ENCODE peak calls at places on chromosomes 1 and 21, in four cellular contexts. R is IMR-90, F is H1, I is mesendoderm. G is an unnamed sample.

GRCh38 chr1:28449904-28450303 is 55.9 kb upstream of the RCC1 start:
- DNase-seq in R (no peak), F (no peak), I (no peak), G (no peak)

GRCh38 chr1:247453256-247453655 is 4.6 kb downstream of the OR2B11 start:
- DNase-seq in R (no peak), F (no peak), I (no peak), G (no peak)

GRCh38 chr1:167824163-167824794 is 89.7 kb downstream of the ADCY10 start:
- DNase-seq in R (no peak), F (no peak), I (no peak), G (no peak)

GRCh38 chr1:64539808-64540207 is 69.9 kb downstream of the CACHD1 start:
- DNase-seq in R (peak), F (no peak), I (no peak), G (no peak)

GRCh38 chr21:30463713-30464112 is 16.5 kb downstream of the KRTAP19-1 start:
- DNase-seq in R (no peak), F (no peak), I (peak), G (no peak)

GRCh38 chr1:39127513-39127912 is 77.0 kb upstream of the MACF1 start:
- DNase-seq in R (peak), F (no peak), I (no peak), G (no peak)

GRCh38 chr1:24639881-24640280 is 3.2 kb upstream of the SRRM1 start:
- DNase-seq in R (no peak), F (no peak), I (no peak), G (no peak)

GRCh38 chr1:205168291-205168690 is 43.2 kb downstream of the DSTYK start:
- DNase-seq in R (peak), F (no peak), I (no peak), G (no peak)

GRCh38 chr1:61056674-61057439 is 25.5 kb upstream of the NFIA start:
- DNase-seq in R (peak), F (no peak), I (peak), G (no peak)

GRCh38 chr21:18477059-18477458 is 73.5 kb upstream of the TMPRSS15 start:
- DNase-seq in R (no peak), F (no peak), I (no peak), G (no peak)

GRCh38 chr1:204971700-204972336 is 71.2 kb upstream of the CNTN2 start:
- DNase-seq in R (peak), F (no peak), I (peak), G (no peak)

DNA sequence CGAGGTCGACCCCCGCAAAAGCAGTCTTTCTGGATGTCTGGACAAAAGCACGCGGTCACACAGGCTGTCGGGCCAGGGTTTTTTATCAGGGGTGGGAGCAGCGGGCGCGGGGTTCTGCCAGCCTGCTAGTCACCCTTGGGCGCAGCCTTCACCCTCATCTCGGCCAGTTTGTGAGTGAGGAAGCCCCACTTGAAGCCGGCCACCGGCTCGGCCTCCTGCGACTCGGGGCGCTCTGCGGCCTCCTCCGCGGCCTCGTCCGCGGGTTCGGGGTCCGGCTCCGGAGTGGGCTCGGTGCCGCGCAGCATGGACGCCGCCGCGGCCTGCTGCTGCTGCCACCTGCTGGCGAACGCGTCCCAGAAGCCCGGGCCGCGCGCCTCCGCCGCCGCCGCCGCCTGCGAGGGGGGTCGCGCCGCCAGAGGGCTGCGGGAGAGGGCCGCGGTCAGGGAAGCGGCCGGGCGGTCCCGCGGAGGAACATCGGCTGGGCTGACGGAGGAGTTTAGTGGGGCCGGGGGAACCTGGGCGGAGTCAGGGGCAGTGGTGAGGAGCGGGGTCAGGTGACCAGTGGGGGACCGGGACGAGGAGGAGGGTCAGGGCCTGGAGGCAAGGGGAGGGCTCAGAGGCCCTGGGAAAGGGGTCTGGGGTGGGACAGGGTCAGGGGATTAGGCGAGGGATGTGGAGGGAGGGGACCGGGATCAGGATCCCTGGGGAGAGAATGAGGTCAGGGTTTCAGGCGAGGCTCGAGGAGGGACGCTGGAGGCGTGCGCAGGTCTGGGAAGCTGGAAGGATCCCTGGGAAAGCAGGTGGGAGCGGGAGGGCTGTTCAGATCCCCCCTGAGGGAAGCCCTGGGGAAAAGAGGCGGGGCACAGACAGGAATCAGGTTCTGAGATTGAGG is 4.5 kb downstream of the C1orf232 start:
- DNase-seq in R (no peak), F (peak), I (peak), G (peak)
- H3K18ac ChIP-seq in R (no peak), F (peak), I (peak), G (peak)

GRCh38 chr1:19448491-19449439 is 36.6 kb downstream of the CAPZB start:
- DNase-seq in R (peak), F (no peak), I (no peak), G (no peak)
- H3K9ac ChIP-seq in R (peak), F (no peak), I (no peak), G (no peak)

DNA sequence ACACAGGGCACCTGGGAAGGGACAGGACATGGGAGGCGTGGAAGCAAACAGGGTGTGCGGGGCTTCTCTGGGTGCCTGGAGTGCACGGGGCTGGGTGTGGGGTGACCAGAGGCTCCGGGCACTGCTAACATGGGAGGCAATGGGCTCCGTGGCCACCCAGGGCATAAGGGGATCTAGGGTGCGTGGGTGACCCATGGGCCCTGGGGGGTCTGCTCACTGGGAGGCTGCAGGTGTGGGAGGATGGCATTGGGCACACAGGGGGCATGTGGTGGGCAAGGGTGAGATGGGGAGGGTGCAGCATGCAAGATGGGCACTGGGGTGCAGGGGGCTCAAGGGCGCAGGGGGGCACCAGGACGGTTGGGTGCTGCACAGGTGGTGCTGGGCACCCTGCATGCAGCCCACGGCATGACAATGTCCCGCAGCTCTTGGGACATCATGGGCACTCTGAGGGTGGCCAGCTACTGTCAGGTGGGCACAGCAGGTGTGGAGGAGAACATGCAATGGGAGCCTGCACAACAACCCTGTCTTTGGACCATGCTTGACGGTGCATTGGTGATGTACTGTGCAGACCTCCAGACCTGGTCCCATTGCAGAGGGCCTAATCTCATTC is 15.1 kb downstream of the TRIM11 start:
- DNase-seq in R (no peak), F (no peak), I (no peak), G (no peak)
- H3K56ac ChIP-seq in R (no peak), F (no peak), I (no peak), G (no peak)

GRCh38 chr1:153728305-153729066 is 636 bp downstream of the INTS3 start:
- DNase-seq in R (peak), F (peak), I (peak), G (peak)

GRCh38 chr1:153730468-153730988 is 2.7 kb downstream of the INTS3 start:
- DNase-seq in R (no peak), F (no peak), I (no peak), G (no peak)

GRCh38 chr1:153723687-153724086 is 4.2 kb upstream of the INTS3 start:
- DNase-seq in R (no peak), F (no peak), I (no peak), G (no peak)

DNA sequence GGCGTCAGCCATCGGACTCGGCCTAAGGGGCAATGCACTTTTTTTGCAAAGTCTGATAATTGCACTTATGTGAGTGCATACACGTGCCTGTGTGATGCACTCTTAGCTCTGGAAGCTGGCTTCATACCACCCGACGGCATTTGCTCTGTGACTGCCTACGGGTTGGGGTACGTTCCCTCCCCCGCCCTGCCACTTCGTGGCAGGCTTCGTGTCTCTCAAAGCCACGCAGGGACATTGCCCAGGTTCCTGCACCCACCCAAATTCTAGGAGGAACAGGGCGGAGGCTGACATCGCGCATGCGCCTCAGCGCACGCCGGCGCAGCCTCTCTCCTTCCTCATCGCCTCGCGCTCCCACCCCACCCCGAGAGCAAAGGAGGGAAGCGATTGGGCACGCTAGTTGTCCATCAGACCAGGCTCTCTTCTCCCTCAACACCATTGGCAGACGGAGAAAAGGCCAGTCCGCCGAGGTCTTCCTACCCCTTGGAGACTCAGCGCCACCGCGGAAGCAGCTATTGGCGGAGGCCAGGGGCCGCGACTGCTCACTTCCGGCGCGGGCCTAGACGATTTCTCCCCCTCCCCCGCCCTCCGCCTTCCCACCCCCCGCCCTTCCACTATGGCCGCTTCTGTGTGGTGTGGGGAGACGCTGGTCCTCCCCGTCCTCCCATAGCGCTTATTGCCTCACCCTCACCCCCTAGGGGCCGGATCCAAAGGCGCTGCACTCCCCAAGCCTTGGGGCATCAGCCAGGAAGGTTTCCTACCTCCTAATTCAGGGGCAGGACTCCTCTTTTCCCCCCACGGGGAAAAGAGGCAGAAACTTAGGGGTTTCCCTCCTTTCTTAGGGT is at the start of gene INTS3:
- DNase-seq in R (peak), F (peak), I (peak), G (peak)
- H3K18ac ChIP-seq in R (peak), F (peak), I (peak), G (peak)

G was measured in H9.